ENCODE peak calls at places on chromosomes 7 and 10, in four cellular contexts. One of them, this sample, is unnamed. For H3K9me3 and H3K4me1, the result is how much of the 10 kb centered on the place peaks cover.

GRCh38 chr7:96026606-96027005 is 254.3 kb downstream of the DYNC1I1 start:
- DNase-seq in right lobe of liver: no peak
- DNase-seq in GM23248: peak
- DNase-seq in tibial nerve: no peak
- DNase-seq in this sample: no peak

GRCh38 chr10:43707755-43708154 is 59.1 kb upstream of the ZNF32 start:
- DNase-seq in right lobe of liver: peak
- DNase-seq in GM23248: peak
- DNase-seq in tibial nerve: no peak
- DNase-seq in this sample: no peak

GRCh38 chr7:4809091-4809591 is 33.7 kb downstream of the AP5Z1 start:
- DNase-seq in right lobe of liver: no peak
- DNase-seq in GM23248: no peak
- DNase-seq in tibial nerve: no peak
- DNase-seq in this sample: peak

GRCh38 chr7:124702385-124702784 is 63.2 kb downstream of the GPR37 start:
- DNase-seq in right lobe of liver: no peak
- DNase-seq in GM23248: no peak
- DNase-seq in tibial nerve: no peak
- DNase-seq in this sample: no peak

GRCh38 chr7:36207451-36208291 is 54.6 kb downstream of the EEPD1 start:
- DNase-seq in right lobe of liver: peak
- DNase-seq in GM23248: peak
- DNase-seq in tibial nerve: peak
- DNase-seq in this sample: no peak

GRCh38 chr10:5812283-5813090 is 747 bp downstream of the GDI2 start:
- DNase-seq in right lobe of liver: peak
- DNase-seq in GM23248: peak
- DNase-seq in tibial nerve: no peak
- DNase-seq in this sample: peak

GRCh38 chr7:135317676-135318326 is 84.2 kb downstream of the STRA8 start:
- DNase-seq in right lobe of liver: no peak
- DNase-seq in GM23248: peak
- DNase-seq in tibial nerve: no peak
- DNase-seq in this sample: no peak

GRCh38 chr10:32971536-32972091 is 13.6 kb upstream of the ITGB1 start:
- DNase-seq in right lobe of liver: no peak
- DNase-seq in GM23248: no peak
- DNase-seq in tibial nerve: no peak
- DNase-seq in this sample: no peak

GRCh38 chr10:58016614-58017013 is 251.1 kb downstream of the IPMK start:
- DNase-seq in right lobe of liver: no peak
- DNase-seq in GM23248: no peak
- DNase-seq in tibial nerve: no peak
- DNase-seq in this sample: no peak

GRCh38 chr10:44994752-44995530 is 5.8 kb upstream of the ZNF22 start:
- DNase-seq in right lobe of liver: no peak
- DNase-seq in GM23248: no peak
- DNase-seq in tibial nerve: no peak
- DNase-seq in this sample: no peak

GRCh38 chr10:112379635-112380296 is 5.8 kb downstream of the ACSL5 start:
- DNase-seq in right lobe of liver: peak
- DNase-seq in GM23248: peak
- DNase-seq in tibial nerve: no peak
- DNase-seq in this sample: no peak

GRCh38 chr10:11009471-11010308 is 8.0 kb upstream of the CELF2 start:
- DNase-seq in right lobe of liver: no peak
- DNase-seq in GM23248: peak
- DNase-seq in tibial nerve: no peak
- DNase-seq in this sample: no peak

GRCh38 chr7:2245883-2246679 is 4.1 kb downstream of the NUDT1 start:
- DNase-seq in right lobe of liver: no peak
- DNase-seq in GM23248: no peak
- DNase-seq in tibial nerve: no peak
- DNase-seq in this sample: no peak

GRCh38 chr7:119665791-119666190 is 607.2 kb upstream of the KCND2 start:
- DNase-seq in right lobe of liver: no peak
- DNase-seq in GM23248: no peak
- DNase-seq in tibial nerve: no peak
- DNase-seq in this sample: no peak

GRCh38 chr7:81710751-81711150 is 59.1 kb downstream of the HGF start:
- DNase-seq in right lobe of liver: no peak
- DNase-seq in GM23248: no peak
- DNase-seq in tibial nerve: no peak
- DNase-seq in this sample: no peak

GRCh38 chr7:77565917-77566316 is 28.8 kb downstream of the PTPN12 start:
- DNase-seq in right lobe of liver: no peak
- DNase-seq in GM23248: peak
- DNase-seq in tibial nerve: no peak
- DNase-seq in this sample: no peak

GRCh38 chr7:100469227-100470044 is 5.4 kb upstream of the SPACDR start:
- DNase-seq in right lobe of liver: peak
- DNase-seq in GM23248: peak
- DNase-seq in tibial nerve: peak
- DNase-seq in this sample: peak

GRCh38 chr7:138032775-138033174 is 30.9 kb upstream of the CREB3L2 start:
- DNase-seq in right lobe of liver: no peak
- DNase-seq in GM23248: no peak
- DNase-seq in tibial nerve: no peak
- DNase-seq in this sample: no peak

GRCh38 chr10:59907918-59908807 is 1.8 kb upstream of the CCDC6 start:
- DNase-seq in right lobe of liver: no peak
- DNase-seq in GM23248: peak
- DNase-seq in tibial nerve: peak
- DNase-seq in this sample: peak

GRCh38 chr7:98387544-98388226 is 13.2 kb downstream of the BAIAP2L1 start:
- DNase-seq in right lobe of liver: no peak
- DNase-seq in GM23248: no peak
- DNase-seq in tibial nerve: no peak
- DNase-seq in this sample: no peak

GRCh38 chr10:86177483-86178155 is 189.0 kb downstream of the GRID1 start:
- DNase-seq in right lobe of liver: no peak
- DNase-seq in GM23248: no peak
- DNase-seq in tibial nerve: no peak
- DNase-seq in this sample: no peak

GRCh38 chr7:40700653-40701475 is 566.1 kb downstream of the SUGCT start:
- DNase-seq in right lobe of liver: no peak
- DNase-seq in GM23248: peak
- DNase-seq in tibial nerve: no peak
- DNase-seq in this sample: no peak

GRCh38 chr10:58950618-58951017 is 225.8 kb upstream of the PHYHIPL start:
- DNase-seq in right lobe of liver: no peak
- DNase-seq in GM23248: peak
- DNase-seq in tibial nerve: no peak
- DNase-seq in this sample: no peak

GRCh38 chr10:29428486-29428885 is 139.6 kb downstream of the LYZL1 start:
- DNase-seq in right lobe of liver: no peak
- DNase-seq in GM23248: no peak
- DNase-seq in tibial nerve: no peak
- DNase-seq in this sample: no peak

GRCh38 chr10:132618158-132618924 is 80.8 kb downstream of the INPP5A start:
- DNase-seq in right lobe of liver: no peak
- DNase-seq in GM23248: no peak
- DNase-seq in tibial nerve: no peak
- DNase-seq in this sample: no peak

GRCh38 chr7:131890191-131890590 is 333.8 kb upstream of the PODXL start:
- DNase-seq in right lobe of liver: no peak
- DNase-seq in GM23248: no peak
- DNase-seq in tibial nerve: no peak
- DNase-seq in this sample: no peak

GRCh38 chr7:57339198-57339944 is 110.6 kb upstream of the ZNF716 start:
- DNase-seq in right lobe of liver: peak
- DNase-seq in GM23248: no peak
- DNase-seq in tibial nerve: no peak
- DNase-seq in this sample: no peak
- H3K9me3 ChIP-seq in right lobe of liver: under half
- H3K9me3 ChIP-seq in GM23248: under half
- H3K9me3 ChIP-seq in tibial nerve: under half
- H3K9me3 ChIP-seq in this sample: under half

DNA sequence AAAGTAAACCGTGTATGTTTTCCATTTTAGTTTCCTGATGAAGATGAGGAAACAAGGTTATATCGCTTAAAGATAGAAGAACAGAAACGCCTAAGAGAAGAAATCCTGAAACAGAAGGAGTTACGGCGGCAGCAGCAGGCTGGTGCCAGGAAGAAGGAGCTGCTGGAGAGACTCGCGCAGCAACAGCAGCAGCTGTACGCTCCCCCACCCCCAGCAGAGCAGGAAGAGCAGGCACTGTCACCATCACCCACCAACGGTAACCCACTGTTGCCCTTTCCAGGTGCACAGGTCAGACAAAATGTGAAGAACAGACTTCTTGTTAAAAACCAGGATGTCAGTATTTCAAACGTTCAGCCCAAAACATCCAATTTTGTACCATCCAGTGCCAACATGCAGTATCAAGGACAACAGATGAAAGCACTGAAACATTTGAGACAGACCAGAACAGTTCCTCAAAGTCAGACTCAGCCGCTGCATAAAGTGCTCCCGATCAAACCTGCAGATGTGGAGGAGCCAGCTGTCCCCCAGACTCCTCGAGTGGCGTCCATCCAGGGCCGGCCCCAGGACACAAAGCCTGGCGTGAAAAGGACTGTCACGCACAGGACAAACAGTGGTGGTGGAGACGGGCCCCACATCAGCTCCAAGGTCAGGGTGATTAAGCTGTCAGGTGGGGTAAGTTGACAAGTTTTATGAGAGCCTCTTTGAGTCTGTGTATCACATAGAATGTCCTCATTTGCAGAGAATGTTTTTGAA is 67.2 kb downstream of the SHH start:
- DNase-seq in right lobe of liver: no peak
- DNase-seq in GM23248: no peak
- DNase-seq in tibial nerve: no peak
- DNase-seq in this sample: no peak
- H3K27ac ChIP-seq in right lobe of liver: no peak
- H3K27ac ChIP-seq in GM23248: no peak
- H3K27ac ChIP-seq in tibial nerve: no peak
- H3K27ac ChIP-seq in this sample: no peak

GRCh38 chr10:73910401-73910763 is 550 bp upstream of the PLAU start:
- DNase-seq in right lobe of liver: no peak
- DNase-seq in GM23248: no peak
- DNase-seq in tibial nerve: no peak
- DNase-seq in this sample: no peak

GRCh38 chr10:73909716-73910115 is 1.2 kb upstream of the PLAU start:
- DNase-seq in right lobe of liver: no peak
- DNase-seq in GM23248: no peak
- DNase-seq in tibial nerve: no peak
- DNase-seq in this sample: no peak

GRCh38 chr10:73907841-73908517 is 3.0 kb upstream of the PLAU start:
- DNase-seq in right lobe of liver: no peak
- DNase-seq in GM23248: peak
- DNase-seq in tibial nerve: no peak
- DNase-seq in this sample: no peak

GRCh38 chr10:73910764-73911552 is at the start of gene PLAU:
- DNase-seq in right lobe of liver: peak
- DNase-seq in GM23248: peak
- DNase-seq in tibial nerve: no peak
- DNase-seq in this sample: peak

DNA sequence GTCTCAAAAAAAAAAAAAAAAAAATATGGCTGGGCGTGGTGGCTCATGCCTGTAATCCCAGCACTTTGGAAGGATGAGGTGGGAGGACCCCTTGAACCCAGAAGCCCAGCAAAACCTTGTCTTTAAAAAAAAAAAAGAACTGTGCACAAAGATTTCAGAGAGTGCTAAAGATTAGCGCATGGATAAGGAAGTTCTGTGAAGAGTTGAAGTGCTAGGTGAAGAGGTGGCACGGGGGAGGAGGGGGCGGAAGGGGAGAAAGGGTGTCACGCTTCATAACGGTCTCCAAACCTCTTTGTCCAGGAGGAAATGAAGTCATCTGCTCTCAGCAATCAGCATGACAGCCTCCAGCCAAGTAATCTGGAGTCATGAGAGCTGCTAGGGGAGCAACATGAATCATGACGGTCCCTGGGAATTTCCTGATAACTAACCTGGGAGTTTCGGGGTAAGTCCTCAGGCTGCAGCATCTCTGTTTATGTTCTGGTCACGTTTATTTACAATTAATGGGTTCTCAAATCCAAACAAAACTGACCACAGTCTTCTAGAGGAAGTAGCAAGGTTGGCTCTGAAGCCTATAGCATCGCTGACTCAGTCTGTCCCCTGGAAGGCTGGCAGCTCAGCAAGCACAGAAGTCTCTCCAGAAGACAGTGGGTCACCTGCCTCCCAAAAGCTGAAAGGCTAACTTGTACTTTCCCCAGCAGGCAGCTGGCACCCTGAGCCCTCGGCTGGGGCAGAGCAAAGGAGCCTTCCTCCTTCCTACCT is 1.9 kb upstream of the PLAU start:
- DNase-seq in right lobe of liver: no peak
- DNase-seq in GM23248: peak
- DNase-seq in tibial nerve: no peak
- DNase-seq in this sample: no peak
- H3K4me1 ChIP-seq in right lobe of liver: under half
- H3K4me1 ChIP-seq in GM23248: half or more
- H3K4me1 ChIP-seq in tibial nerve: half or more
- H3K4me1 ChIP-seq in this sample: under half

GRCh38 chr7:88279323-88279722 is 27.4 kb downstream of the STEAP4 start:
- DNase-seq in right lobe of liver: no peak
- DNase-seq in GM23248: no peak
- DNase-seq in tibial nerve: no peak
- DNase-seq in this sample: no peak

GRCh38 chr7:88276605-88277153 is 30.0 kb downstream of the STEAP4 start:
- DNase-seq in right lobe of liver: no peak
- DNase-seq in GM23248: no peak
- DNase-seq in tibial nerve: no peak
- DNase-seq in this sample: no peak

GRCh38 chr7:88280801-88281200 is 25.9 kb downstream of the STEAP4 start:
- DNase-seq in right lobe of liver: no peak
- DNase-seq in GM23248: no peak
- DNase-seq in tibial nerve: no peak
- DNase-seq in this sample: no peak

GRCh38 chr7:88281729-88282128 is 25.0 kb downstream of the STEAP4 start:
- DNase-seq in right lobe of liver: no peak
- DNase-seq in GM23248: no peak
- DNase-seq in tibial nerve: no peak
- DNase-seq in this sample: no peak

DNA sequence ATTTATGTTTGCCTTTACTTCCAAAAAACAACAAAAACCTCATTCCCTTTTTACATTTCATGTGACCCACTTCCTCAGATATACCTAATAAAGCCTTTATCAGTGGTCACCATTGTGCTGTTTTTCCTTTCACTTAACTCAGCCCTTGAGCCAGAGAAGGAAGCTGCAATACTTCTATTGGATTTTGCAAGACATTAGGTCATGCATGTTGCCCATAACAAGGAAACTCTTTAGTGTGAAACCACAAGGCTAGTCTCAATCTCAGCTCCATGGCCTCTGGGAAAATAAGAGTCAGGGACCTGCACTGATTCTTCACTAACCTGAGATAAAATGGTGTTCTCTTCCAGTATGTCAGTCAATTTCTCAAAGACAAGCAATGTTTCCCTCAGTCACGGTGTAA is 27.8 kb downstream of the STEAP4 start:
- DNase-seq in right lobe of liver: no peak
- DNase-seq in GM23248: peak
- DNase-seq in tibial nerve: no peak
- DNase-seq in this sample: no peak
- H3K9me3 ChIP-seq in right lobe of liver: under half
- H3K9me3 ChIP-seq in GM23248: under half
- H3K9me3 ChIP-seq in tibial nerve: under half
- H3K9me3 ChIP-seq in this sample: under half